ENCODE peak calls at places on chromosomes 11 and 22, in four cellular contexts. V, O, J and A are unnamed samples.

GRCh38 chr11:83648610-83649467 is 362.7 kb upstream of the CCDC90B start:
- DNase-seq in V (no peak), O (no peak), J (no peak), A (no peak)

GRCh38 chr11:110088535-110089344 is 4.5 kb upstream of the ZC3H12C start:
- DNase-seq in V (no peak), O (no peak), J (no peak), A (no peak)

GRCh38 chr11:118435233-118435892 is 929 bp upstream of the KMT2A start:
- DNase-seq in V (peak; percentile 61), O (peak; percentile 26), J (peak; percentile 84), A (peak; percentile 81)

GRCh38 chr11:1483445-1483961 is 3.1 kb downstream of the MOB2 start:
- DNase-seq in V (peak; percentile 3), O (no peak), J (no peak), A (no peak)

GRCh38 chr11:18772211-18772610 is 19.4 kb downstream of the PTPN5 start:
- DNase-seq in V (no peak), O (no peak), J (no peak), A (no peak)

GRCh38 chr22:39994046-39994565 is 648 bp upstream of the FAM83F start:
- DNase-seq in V (no peak), O (no peak), J (no peak), A (no peak)

GRCh38 chr22:33922268-33922667 is 2.0 kb upstream of the LARGE1 start:
- DNase-seq in V (peak; percentile 57), O (peak; percentile 30), J (no peak), A (peak; percentile 29)

GRCh38 chr11:72519220-72519881 is 85.0 kb upstream of the CLPB start:
- DNase-seq in V (no peak), O (no peak), J (no peak), A (no peak)

GRCh38 chr11:108906826-108907225 is 242.0 kb downstream of the DDX10 start:
- DNase-seq in V (no peak), O (no peak), J (no peak), A (no peak)

GRCh38 chr11:134691474-134691873 is 279.4 kb upstream of the B3GAT1 start:
- DNase-seq in V (no peak), O (no peak), J (no peak), A (no peak)

GRCh38 chr22:49201046-49201970 is 626.4 kb downstream of the BRD1 start:
- DNase-seq in V (no peak), O (no peak), J (peak; percentile 14), A (peak; percentile 25)

GRCh38 chr11:76209956-76210885 is 3.9 kb upstream of the WNT11 start:
- DNase-seq in V (peak; percentile 79), O (peak; percentile 51), J (peak; percentile 62), A (peak; percentile 70)

GRCh38 chr11:36513965-36514364 is 3.9 kb upstream of the TRAF6 start:
- DNase-seq in V (no peak), O (no peak), J (no peak), A (no peak)

GRCh38 chr11:122604626-122605025 is 50.9 kb upstream of the UBASH3B start:
- DNase-seq in V (no peak), O (no peak), J (no peak), A (no peak)

GRCh38 chr22:50258361-50259292 is 2.9 kb downstream of the MAPK12 start:
- DNase-seq in V (no peak), O (no peak), J (no peak), A (no peak)

GRCh38 chr11:130217133-130217631 is 57.6 kb downstream of the ST14 start:
- DNase-seq in V (no peak), O (no peak), J (peak; percentile 52), A (peak; percentile 42)

GRCh38 chr22:36998620-36999351 is 20.5 kb downstream of the TST start:
- DNase-seq in V (no peak), O (no peak), J (no peak), A (no peak)

GRCh38 chr11:34792814-34793241 is 123.4 kb downstream of the APIP start:
- DNase-seq in V (peak; percentile 49), O (peak; percentile 44), J (no peak), A (no peak)

GRCh38 chr22:47994045-47994444 is 1231.6 kb downstream of the TBC1D22A start:
- DNase-seq in V (no peak), O (no peak), J (no peak), A (no peak)

GRCh38 chr11:8839306-8839956 is 71.6 kb upstream of the AKIP1 start:
- DNase-seq in V (no peak), O (no peak), J (peak; percentile 45), A (no peak)

GRCh38 chr11:13008625-13009475 is at the start of gene RASSF10:
- DNase-seq in V (peak; percentile 61), O (peak; percentile 85), J (peak; percentile 95), A (peak; percentile 77)

GRCh38 chr11:67644042-67644441 is 4.5 kb upstream of the TBX10 start:
- DNase-seq in V (no peak), O (no peak), J (peak; percentile 45), A (no peak)

GRCh38 chr22:26304730-26305129 is 124.3 kb upstream of the ASPHD2 start:
- DNase-seq in V (no peak), O (no peak), J (no peak), A (no peak)

GRCh38 chr11:83687787-83688186 is 401.6 kb upstream of the CCDC90B start:
- DNase-seq in V (peak; percentile 9), O (no peak), J (no peak), A (no peak)

GRCh38 chr11:34899633-34900016 is 16.6 kb downstream of the APIP start:
- DNase-seq in V (no peak), O (no peak), J (no peak), A (no peak)

GRCh38 chr11:131837562-131837961 is 467.1 kb downstream of the NTM start:
- DNase-seq in V (no peak), O (no peak), J (no peak), A (no peak)

GRCh38 chr11:46237248-46238077 is 40.0 kb upstream of the CREB3L1 start:
- DNase-seq in V (peak; percentile 32), O (peak; percentile 17), J (peak; percentile 87), A (no peak)

GRCh38 chr11:22787565-22788162 is 41.9 kb downstream of the SVIP start:
- DNase-seq in V (peak; percentile 20), O (peak; percentile 6), J (no peak), A (peak; percentile 46)

GRCh38 chr22:46748948-46749681 is 11.1 kb upstream of the CERK start:
- DNase-seq in V (no peak), O (no peak), J (no peak), A (no peak)

DNA sequence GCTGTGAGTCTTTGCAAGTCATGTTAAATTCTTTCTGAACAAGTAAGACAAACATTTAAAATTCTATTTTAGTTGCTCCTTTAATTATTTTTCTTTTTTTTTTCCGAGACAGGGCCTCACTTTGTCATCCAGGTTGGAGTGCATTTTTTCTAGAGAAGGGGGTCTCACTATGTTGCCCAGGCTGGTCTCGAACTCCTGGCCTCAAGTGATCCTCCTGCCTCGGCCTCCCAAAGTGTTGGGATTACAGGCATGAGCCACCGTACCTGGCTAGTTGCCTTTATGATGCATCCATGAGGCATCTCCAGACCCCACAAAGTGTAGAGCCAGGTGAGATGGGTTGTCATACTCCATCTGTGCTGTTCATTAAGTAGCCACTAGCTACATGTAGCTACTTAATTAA is 4.4 kb downstream of the ATXN10 start:
- DNase-seq in V (no peak), O (no peak), J (no peak), A (no peak)
- H3K36me3 ChIP-seq in V (no peaks in the 10 kb centered on the region), O (no peaks in the 10 kb centered on the region), J (peaks cover 4% of the 10 kb centered on the region), A (no peaks in the 10 kb centered on the region)

GRCh38 chr22:17882727-17883126 is 108.5 kb upstream of the BID start:
- DNase-seq in V (no peak), O (no peak), J (no peak), A (no peak)

GRCh38 chr22:17884084-17884483 is 109.8 kb upstream of the BID start:
- DNase-seq in V (no peak), O (peak; percentile 88), J (no peak), A (no peak)

GRCh38 chr22:17882162-17882561 is 107.9 kb upstream of the BID start:
- DNase-seq in V (no peak), O (no peak), J (no peak), A (no peak)

GRCh38 chr22:17883356-17883755 is 109.1 kb upstream of the BID start:
- DNase-seq in V (no peak), O (no peak), J (no peak), A (no peak)

DNA sequence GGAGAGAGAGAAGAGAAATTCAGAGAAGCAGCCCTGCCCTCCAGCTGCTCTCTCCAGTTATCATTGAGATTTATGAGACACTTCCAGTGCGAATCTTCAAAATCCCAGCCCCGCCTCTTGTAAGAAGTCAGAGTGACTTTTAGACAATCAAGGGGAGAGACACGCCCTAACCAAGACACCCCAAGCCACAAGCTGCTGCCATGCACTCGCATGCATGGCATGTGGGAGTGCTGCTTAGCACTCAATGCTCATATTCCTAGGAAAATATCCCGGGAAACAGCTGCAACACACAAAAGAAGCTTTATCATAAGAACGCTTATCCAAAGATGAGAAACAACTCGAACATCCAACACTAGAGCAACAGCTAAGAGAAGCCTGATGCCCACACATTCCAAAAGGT is 110.7 kb upstream of the BID start:
- DNase-seq in V (no peak), O (no peak), J (no peak), A (no peak)
- TF ChIP-seq POLR2A in V (no peak), O (no peak), J (no peak), A (no peak)

GRCh38 chr11:62881579-62882427 is 1.1 kb downstream of the SLC3A2 start:
- DNase-seq in V (peak; percentile 93), O (peak; percentile 98), J (no peak), A (peak; percentile 87)
- H3K36me3 ChIP-seq in V (peaks cover 18% of the 10 kb centered on the region), O (peaks cover 6% of the 10 kb centered on the region), J (peaks cover 74% of the 10 kb centered on the region), A (peaks cover 43% of the 10 kb centered on the region)

GRCh38 chr11:44607987-44608386 is 42.5 kb downstream of the CD82 start:
- DNase-seq in V (no peak), O (peak; percentile 74), J (no peak), A (no peak)
- TF ChIP-seq POLR2A in V (no peak), O (no peak), J (no peak), A (no peak)